ENCODE peak calls at places on chromosomes 11 and 22, in four cellular contexts. U is T-helper 17 cell, H is mammary epithelial cell, G is anterior cingulate cortex. A is an unnamed sample.

GRCh38 chr22:46057206-46057605 is 80.2 kb upstream of the WNT7B start:
- DNase-seq in H (peak; percentile 54), G (no peak), U (no peak), A (no peak)

GRCh38 chr11:120612363-120613263 is 101.1 kb downstream of the GRIK4 start:
- DNase-seq in U (no peak), G (no peak), H (no peak), A (no peak)

GRCh38 chr11:78030429-78031325 is 7.6 kb upstream of the KCTD14 start:
- DNase-seq in H (peak; percentile 40), G (peak; percentile 73), U (no peak), A (peak; percentile 65)

GRCh38 chr22:27238935-27239510 is 562.5 kb downstream of the MN1 start:
- DNase-seq in G (no peak), H (peak; percentile 87), U (no peak), A (peak; percentile 79)

GRCh38 chr11:117944554-117944953 is 15.4 kb upstream of the TMPRSS13 start:
- DNase-seq in U (no peak), G (no peak), H (no peak), A (no peak)

GRCh38 chr11:76658231-76658630 is 12.3 kb downstream of the LRRC32 start:
- DNase-seq in G (no peak), U (no peak), H (no peak), A (no peak)

GRCh38 chr22:38941488-38941987 is 15.9 kb upstream of the APOBEC3A start:
- DNase-seq in H (no peak), U (no peak), G (no peak), A (no peak)

GRCh38 chr11:44066732-44067131 is 662 bp downstream of the ACCS start:
- DNase-seq in G (no peak), H (peak; percentile 73), U (no peak), A (peak; percentile 24)

GRCh38 chr11:68120212-68121066 is 749 bp downstream of the CHKA start:
- DNase-seq in U (peak; percentile 29), H (no peak), G (peak; percentile 24), A (peak; percentile 50)

GRCh38 chr22:20015187-20015625 is 1.4 kb downstream of the ARVCF start:
- DNase-seq in H (no peak), G (no peak), U (no peak), A (no peak)

GRCh38 chr11:12979928-12980689 is 29.0 kb upstream of the RASSF10 start:
- DNase-seq in H (no peak), U (no peak), G (no peak), A (no peak)

GRCh38 chr22:46072981-46073682 is 77.2 kb upstream of the PPARA start:
- DNase-seq in G (no peak), U (no peak), H (no peak), A (no peak)

GRCh38 chr11:120229451-120230424 is 10.2 kb upstream of the POU2F3 start:
- DNase-seq in G (peak; percentile 22), U (no peak), H (no peak), A (no peak)

GRCh38 chr11:118998822-118999221 is 884 bp downstream of the CENATAC start:
- DNase-seq in G (no peak), U (no peak), H (peak; percentile 80), A (peak; percentile 73)

GRCh38 chr22:19849800-19850481 is 4.7 kb downstream of the GNB1L start:
- DNase-seq in H (peak; percentile 46), G (no peak), U (no peak), A (no peak)

GRCh38 chr11:37946155-37946766 is 1348.2 kb upstream of the RAG2 start:
- DNase-seq in U (no peak), G (no peak), H (peak; percentile 43), A (no peak)

GRCh38 chr22:24270556-24271405 is at the start of gene SPECC1L:
- DNase-seq in H (peak; percentile 92), G (peak; percentile 76), U (peak; percentile 92), A (peak; percentile 83)

GRCh38 chr11:102243399-102243884 is 73.8 kb upstream of the BIRC3 start:
- DNase-seq in U (no peak), G (no peak), H (no peak), A (no peak)

GRCh38 chr22:27488456-27489224 is 312.9 kb downstream of the MN1 start:
- DNase-seq in U (no peak), H (no peak), G (no peak), A (no peak)

GRCh38 chr11:47305734-47306483 is 36.0 kb downstream of the MADD start:
- DNase-seq in H (no peak), U (no peak), G (peak; percentile 23), A (no peak)

GRCh38 chr11:130634981-130635473 is 186.6 kb downstream of the ADAMTS15 start:
- DNase-seq in H (peak; percentile 92), U (no peak), G (no peak), A (no peak)

GRCh38 chr22:44777364-44777756 is 25.0 kb downstream of the ARHGAP8 start:
- DNase-seq in G (no peak), U (no peak), H (no peak), A (no peak)

GRCh38 chr11:65065898-65066297 is 7.5 kb upstream of the NAALADL1 start:
- DNase-seq in G (no peak), U (no peak), H (no peak), A (no peak)

GRCh38 chr11:100923555-100923954 is 206.1 kb downstream of the PGR start:
- DNase-seq in G (no peak), U (no peak), H (no peak), A (no peak)

GRCh38 chr11:11620251-11620965 is 1.4 kb downstream of the GALNT18 start:
- DNase-seq in H (peak; percentile 68), G (no peak), U (no peak), A (no peak)

GRCh38 chr11:41659990-41660389 is 200.5 kb upstream of the LRRC4C start:
- DNase-seq in U (no peak), H (peak; percentile 24), G (no peak), A (no peak)

GRCh38 chr22:33656808-33657628 is 263.3 kb downstream of the LARGE1 start:
- DNase-seq in G (no peak), U (no peak), H (no peak), A (no peak)

GRCh38 chr22:22720201-22720723 is 75.8 kb downstream of the GGTLC2 start:
- DNase-seq in H (no peak), U (no peak), G (no peak), A (no peak)

A was measured in HTR-8/SVneo.